ENCODE peak calls at places on chromosomes 13 and 19, in nine cellular contexts. F is omental fat pad; E is activated T-cell treated with anti-CD3 and anti-CD28 coated beads for 1 hour; I is astrocyte of the cerebellum; G is GM10248; N is hepatic stellate cell; R is activated naive CD8-positive, alpha-beta T cell treated with anti-CD3 and anti-CD28 coated beads, Interleukin-2, amount 50 U/mL, for 24 hours; W is renal cortical epithelial cell; Z is RPMI7951. O is an unnamed sample.

GRCh38 chr19:40920300-40921004 is 38.4 kb upstream of the CYP2A7 start:
- DNase-seq in F (no peak), E (no peak), I (no peak), G (no peak), N (no peak), R (no peak), W (no peak), Z (no peak), O (no peak)

GRCh38 chr13:106555631-106556328 is 12.2 kb downstream of the ARGLU1 start:
- DNase-seq in F (no peak), E (no peak), I (no peak), G (no peak), N (no peak), R (no peak), W (no peak), Z (no peak), O (no peak)

GRCh38 chr13:29509999-29510586 is 85.4 kb downstream of the SLC7A1 start:
- DNase-seq in F (no peak), E (no peak), I (no peak), G (no peak), N (no peak), R (no peak), W (no peak), Z (no peak), O (no peak)

GRCh38 chr19:8631425-8631819 is 989 bp downstream of the NFILZ start:
- DNase-seq in F (no peak), E (no peak), I (peak), G (no peak), N (peak), R (no peak), W (no peak), Z (no peak), O (no peak)

GRCh38 chr19:36605101-36605838 is at the start of gene ZNF382:
- DNase-seq in F (peak), E (peak), I (peak), G (peak), N (peak), R (peak), W (peak), Z (peak), O (peak)

GRCh38 chr13:78897200-78897599 is 238.2 kb upstream of the OBI1 start:
- DNase-seq in F (no peak), E (no peak), I (no peak), G (no peak), N (no peak), R (no peak), W (no peak), Z (no peak), O (no peak)

GRCh38 chr19:41705393-41706174 is 2.8 kb upstream of the CEACAM5 start:
- DNase-seq in F (no peak), E (peak), I (no peak), G (peak), N (no peak), R (peak), W (no peak), Z (peak), O (peak)

GRCh38 chr19:32877977-32878745 is 8.6 kb upstream of the SLC7A9 start:
- DNase-seq in F (no peak), E (no peak), I (no peak), G (no peak), N (no peak), R (no peak), W (no peak), Z (no peak), O (no peak)

GRCh38 chr13:66774046-66774445 is 456.1 kb downstream of the PCDH9 start:
- DNase-seq in F (no peak), E (no peak), I (no peak), G (no peak), N (no peak), R (no peak), W (no peak), Z (no peak), O (no peak)

GRCh38 chr19:18450934-18451836 is 13.3 kb upstream of the ISYNA1 start:
- DNase-seq in F (peak), E (peak), I (no peak), G (peak), N (peak), R (peak), W (peak), Z (peak), O (peak)

GRCh38 chr19:14048439-14049153 is 13.3 kb downstream of the PALM3 start:
- DNase-seq in F (peak), E (peak), I (no peak), G (peak), N (peak), R (peak), W (no peak), Z (peak), O (peak)

GRCh38 chr13:46951516-46951915 is 54.7 kb upstream of the HTR2A start:
- DNase-seq in F (no peak), E (no peak), I (no peak), G (no peak), N (no peak), R (no peak), W (no peak), Z (no peak), O (no peak)

GRCh38 chr19:49851456-49852259 is 699 bp downstream of the PTOV1 start:
- DNase-seq in F (no peak), E (peak), I (no peak), G (peak), N (peak), R (no peak), W (no peak), Z (no peak), O (no peak)

GRCh38 chr13:99836291-99836690 is 135.3 kb downstream of the ZIC5 start:
- DNase-seq in F (no peak), E (no peak), I (no peak), G (no peak), N (no peak), R (no peak), W (no peak), Z (no peak), O (no peak)

GRCh38 chr19:34336781-34337271 is 28.2 kb upstream of the GPI start:
- DNase-seq in F (no peak), E (peak), I (no peak), G (peak), N (no peak), R (no peak), W (peak), Z (peak), O (peak)

GRCh38 chr19:58218899-58219298 is 9.8 kb upstream of the ZNF544 start:
- DNase-seq in F (no peak), E (no peak), I (no peak), G (no peak), N (no peak), R (peak), W (no peak), Z (peak), O (no peak)

GRCh38 chr13:110551284-110551683 is 10.2 kb downstream of the RAB20 start:
- DNase-seq in F (no peak), E (no peak), I (no peak), G (no peak), N (no peak), R (no peak), W (no peak), Z (no peak), O (no peak)

GRCh38 chr13:60990032-60990733 is 425.5 kb downstream of the PCDH20 start:
- DNase-seq in F (no peak), E (no peak), I (no peak), G (no peak), N (no peak), R (no peak), W (no peak), Z (no peak), O (peak)

GRCh38 chr13:46643165-46643777 is 90.3 kb downstream of the LRCH1 start:
- DNase-seq in F (no peak), E (no peak), I (no peak), G (no peak), N (no peak), R (no peak), W (no peak), Z (no peak), O (no peak)

GRCh38 chr19:8316351-8317125 is 4.6 kb downstream of the NDUFA7 start:
- DNase-seq in F (no peak), E (no peak), I (no peak), G (no peak), N (no peak), R (no peak), W (no peak), Z (no peak), O (no peak)

GRCh38 chr19:5261151-5261890 is 79.3 kb downstream of the PTPRS start:
- DNase-seq in F (no peak), E (no peak), I (no peak), G (no peak), N (no peak), R (no peak), W (no peak), Z (no peak), O (no peak)

GRCh38 chr19:49515767-49516166 is 3.3 kb downstream of the FCGRT start:
- DNase-seq in F (no peak), E (no peak), I (no peak), G (peak), N (no peak), R (no peak), W (no peak), Z (no peak), O (peak)

GRCh38 chr13:97238432-97238831 is 16.3 kb downstream of the MBNL2 start:
- DNase-seq in F (no peak), E (no peak), I (no peak), G (no peak), N (no peak), R (no peak), W (no peak), Z (no peak), O (no peak)

GRCh38 chr13:109451726-109452125 is 334.7 kb downstream of the IRS2 start:
- DNase-seq in F (no peak), E (no peak), I (no peak), G (no peak), N (no peak), R (no peak), W (no peak), Z (no peak), O (no peak)

GRCh38 chr19:13089139-13089856 is 13.4 kb downstream of the LYL1 start:
- DNase-seq in F (no peak), E (no peak), I (no peak), G (no peak), N (peak), R (no peak), W (no peak), Z (no peak), O (no peak)

GRCh38 chr19:18940791-18941627 is at the start of gene HOMER3:
- DNase-seq in F (peak), E (peak), I (no peak), G (peak), N (peak), R (peak), W (no peak), Z (peak), O (no peak)

GRCh38 chr13:113576597-113576996 is 8.0 kb upstream of the TFDP1 start:
- DNase-seq in F (no peak), E (no peak), I (no peak), G (no peak), N (no peak), R (no peak), W (no peak), Z (no peak), O (no peak)

GRCh38 chr13:24684600-24684998 is 4.4 kb downstream of the ATP12A start:
- DNase-seq in F (no peak), E (no peak), I (peak), G (peak), N (no peak), R (peak), W (peak), Z (peak), O (no peak)

GRCh38 chr19:5914358-5914774 is 312 bp downstream of the CAPS start:
- DNase-seq in F (no peak), E (no peak), I (no peak), G (no peak), N (no peak), R (no peak), W (no peak), Z (no peak), O (no peak)

GRCh38 chr19:46791944-46792343 is 3.5 kb upstream of the SLC1A5 start:
- DNase-seq in F (no peak), E (no peak), I (no peak), G (no peak), N (no peak), R (no peak), W (no peak), Z (peak), O (peak)

GRCh38 chr19:47049307-47049700 is 880 bp upstream of the TMEM160 start:
- DNase-seq in F (no peak), E (no peak), I (peak), G (no peak), N (peak), R (no peak), W (peak), Z (peak), O (no peak)

GRCh38 chr19:13892885-13893284 is 13.0 kb downstream of the BRME1 start:
- DNase-seq in F (no peak), E (no peak), I (no peak), G (no peak), N (no peak), R (no peak), W (no peak), Z (no peak), O (no peak)

GRCh38 chr13:66578305-66578704 is 651.8 kb downstream of the PCDH9 start:
- DNase-seq in F (no peak), E (no peak), I (no peak), G (no peak), N (no peak), R (no peak), W (no peak), Z (no peak), O (no peak)

GRCh38 chr13:108230377-108230776 is 12.2 kb downstream of the ABHD13 start:
- DNase-seq in F (no peak), E (no peak), I (no peak), G (no peak), N (no peak), R (no peak), W (no peak), Z (no peak), O (no peak)

GRCh38 chr19:46610851-46611770 is 10.0 kb downstream of the CALM3 start:
- DNase-seq in F (no peak), E (no peak), I (peak), G (peak), N (peak), R (no peak), W (no peak), Z (peak), O (peak)

O was measured in MV-4-11.